ENCODE peak calls at places on chromosomes 4 and X, in nine cellular contexts. C, T, P, X, I, D, S, J and F are unnamed samples.

GRCh38 chrX:104113237-104113965 is 1.1 kb downstream of the ZCCHC18 start:
- DNase-seq in D (peak), S (peak), C (peak), J (peak), T (no peak), P (peak), I (peak), X (peak), F (no peak)

GRCh38 chr4:158858410-158859189 is 89.8 kb downstream of the FNIP2 start:
- DNase-seq in S (no peak), I (no peak), P (no peak), X (no peak), T (no peak), D (peak), C (peak), J (peak), F (no peak)

GRCh38 chrX:45164995-45165394 is 35.7 kb downstream of the DIPK2B start:
- DNase-seq in T (no peak), J (no peak), S (no peak), I (no peak), X (no peak), P (no peak), C (no peak), D (no peak), F (no peak)

GRCh38 chr4:146329042-146329716 is 114.8 kb downstream of the REELD1 start:
- DNase-seq in S (no peak), D (peak), X (no peak), I (no peak), C (peak), P (no peak), J (peak), T (no peak), F (peak)

GRCh38 chr4:73036123-73036522 is 33.4 kb downstream of the COX18 start:
- DNase-seq in T (no peak), D (no peak), I (no peak), C (no peak), S (no peak), J (no peak), P (no peak), X (no peak), F (no peak)

GRCh38 chr4:152014280-152014679 is 253.5 kb upstream of the GATB start:
- DNase-seq in D (no peak), X (no peak), J (no peak), P (no peak), T (no peak), S (no peak), I (no peak), C (no peak), F (no peak)

GRCh38 chr4:159273841-159274240 is 171.0 kb downstream of the RAPGEF2 start:
- DNase-seq in J (no peak), D (no peak), X (no peak), S (no peak), P (no peak), C (no peak), I (no peak), T (no peak), F (no peak)

GRCh38 chrX:44152867-44153266 is 179.7 kb upstream of the NDP start:
- DNase-seq in T (peak), C (peak), P (no peak), S (no peak), X (no peak), I (peak), J (peak), D (peak), F (no peak)

GRCh38 chr4:184514121-184514988 is 40.0 kb upstream of the IRF2 start:
- DNase-seq in I (peak), X (peak), S (peak), J (peak), P (peak), C (peak), T (no peak), D (peak), F (peak)

GRCh38 chr4:58760737-58761136 is 1650.6 kb upstream of the IGFBP7 start:
- DNase-seq in S (no peak), J (no peak), T (no peak), X (no peak), P (no peak), D (no peak), C (no peak), I (no peak), F (no peak)

GRCh38 chr4:20889901-20890300 is 189.6 kb downstream of the PACRGL start:
- DNase-seq in I (no peak), S (no peak), D (no peak), X (no peak), C (no peak), T (no peak), J (no peak), P (no peak), F (no peak)

GRCh38 chr4:124633285-124633941 is 79.1 kb downstream of the ANKRD50 start:
- DNase-seq in C (no peak), X (no peak), P (no peak), T (no peak), S (no peak), D (no peak), I (no peak), J (peak), F (no peak)

GRCh38 chr4:161828061-161828460 is 335.7 kb downstream of the FSTL5 start:
- DNase-seq in D (no peak), I (no peak), J (no peak), X (no peak), S (no peak), C (peak), P (no peak), T (no peak), F (no peak)

GRCh38 chrX:134622813-134623185 is 35.5 kb downstream of the PLAC1 start:
- DNase-seq in J (peak), X (no peak), I (no peak), C (peak), D (no peak), T (no peak), S (no peak), P (no peak), F (no peak)

GRCh38 chr4:125155251-125155650 is 159.5 kb upstream of the FAT4 start:
- DNase-seq in I (no peak), X (no peak), D (no peak), C (no peak), T (no peak), P (no peak), S (no peak), J (no peak), F (no peak)

GRCh38 chrX:107683124-107683895 is 55.0 kb downstream of the PRPS1 start:
- DNase-seq in P (no peak), J (peak), X (peak), I (no peak), S (no peak), T (no peak), D (peak), C (no peak), F (no peak)

GRCh38 chr4:68175562-68176155 is 46.0 kb upstream of the TMPRSS11F start:
- DNase-seq in P (no peak), T (peak), J (peak), X (no peak), I (peak), S (peak), C (peak), D (peak), F (peak)

GRCh38 chr4:107757860-107758476 is 37.9 kb upstream of the PAPSS1 start:
- DNase-seq in X (no peak), P (no peak), S (no peak), I (peak), J (peak), T (no peak), D (peak), C (peak), F (no peak)

GRCh38 chr4:5908836-5909235 is 15.9 kb upstream of the CRMP1 start:
- DNase-seq in P (no peak), T (no peak), D (no peak), S (no peak), I (no peak), C (no peak), J (no peak), X (no peak), F (no peak)

GRCh38 chr4:138891610-138892009 is 124.0 kb upstream of the NOCT start:
- DNase-seq in P (no peak), J (no peak), T (no peak), D (no peak), S (no peak), C (peak), I (no peak), X (no peak), F (no peak)

GRCh38 chrX:40647307-40648197 is at the start of gene CXorf38:
- DNase-seq in P (peak), D (peak), J (peak), C (peak), S (peak), T (peak), I (peak), X (peak), F (no peak)

GRCh38 chr4:66927937-66928336 is 617.4 kb downstream of the CENPC start:
- DNase-seq in T (no peak), S (no peak), I (no peak), D (no peak), J (no peak), X (no peak), P (no peak), C (peak), F (no peak)

GRCh38 chr4:72358483-72358882 is 210.5 kb downstream of the ADAMTS3 start:
- DNase-seq in S (no peak), C (no peak), T (no peak), D (no peak), J (no peak), P (no peak), X (no peak), I (no peak), F (no peak)

GRCh38 chrX:63784346-63784901 is 590 bp downstream of the ARHGEF9 start:
- DNase-seq in T (no peak), C (no peak), S (peak), I (no peak), P (peak), J (no peak), X (no peak), D (no peak), F (no peak)

GRCh38 chr4:154314248-154314647 is 177.4 kb downstream of the DCHS2 start:
- DNase-seq in X (no peak), J (peak), P (no peak), C (peak), T (no peak), I (no peak), S (no peak), D (peak), F (no peak)

GRCh38 chr4:98377626-98378025 is 116.4 kb downstream of the RAP1GDS1 start:
- DNase-seq in I (no peak), D (peak), S (no peak), C (peak), T (no peak), J (no peak), X (no peak), P (no peak), F (no peak)

GRCh38 chrX:125436855-125437254 is 117.2 kb downstream of the TEX13C start:
- DNase-seq in J (peak), D (no peak), X (no peak), I (peak), T (no peak), C (no peak), P (no peak), S (no peak), F (peak)

GRCh38 chr4:3701271-3702083 is 64.7 kb upstream of the ADRA2C start:
- DNase-seq in T (no peak), S (no peak), C (no peak), D (no peak), X (no peak), J (no peak), I (no peak), P (peak), F (no peak)

GRCh38 chr4:139969635-139970266 is 184.2 kb downstream of the MAML3 start:
- DNase-seq in D (no peak), C (no peak), P (no peak), S (no peak), X (no peak), I (no peak), T (no peak), J (no peak), F (no peak)

GRCh38 chrX:39600222-39600621 is 497.5 kb downstream of the BCOR start:
- DNase-seq in X (no peak), D (no peak), J (no peak), I (no peak), P (no peak), C (no peak), S (no peak), T (no peak), F (no peak)

GRCh38 chr4:7876096-7876993 is 63.3 kb downstream of the AFAP1 start:
- DNase-seq in P (no peak), D (peak), I (peak), S (no peak), T (no peak), C (peak), X (peak), J (no peak), F (no peak)
- TF ChIP-seq CTCF in P (no peak), D (peak), I (no peak), S (no peak), T (no peak), C (peak), X (peak), J (no peak), F (peak)

DNA sequence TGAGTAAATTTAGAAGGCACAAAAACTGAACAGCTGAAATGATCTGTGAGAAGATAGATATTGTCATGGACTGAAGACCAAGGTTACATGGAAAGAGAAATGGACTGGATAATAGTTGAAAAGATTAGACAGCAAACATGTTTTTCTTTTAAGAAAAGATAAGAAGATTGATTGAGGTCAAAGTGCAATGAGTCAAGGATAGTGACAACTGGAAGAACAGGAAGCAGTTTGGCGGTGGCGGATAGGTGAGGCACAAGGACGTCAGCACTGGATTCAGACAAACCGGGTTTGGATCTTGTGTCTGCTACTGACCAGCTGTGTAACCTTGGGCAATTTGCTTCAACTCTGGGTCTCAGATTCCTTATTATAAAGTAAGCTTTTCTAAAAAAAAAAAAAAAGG is 2.0 kb upstream of the HPGD start:
- DNase-seq in J (peak), T (no peak), S (no peak), C (no peak), X (no peak), P (no peak), I (no peak), D (no peak), F (no peak)
- H3K4me3 ChIP-seq in J (no peak), T (no peak), S (no peak), C (no peak), X (no peak), P (no peak), I (no peak), D (no peak), F (no peak)

GRCh38 chrX:7654316-7654715 is 188.7 kb upstream of the VCX start:
- DNase-seq in P (no peak), C (no peak), D (no peak), X (no peak), I (no peak), J (no peak), T (no peak), S (no peak), F (no peak)
- TF ChIP-seq CTCF in P (no peak), C (no peak), D (no peak), X (no peak), I (no peak), J (no peak), T (no peak), S (no peak), F (no peak)

DNA sequence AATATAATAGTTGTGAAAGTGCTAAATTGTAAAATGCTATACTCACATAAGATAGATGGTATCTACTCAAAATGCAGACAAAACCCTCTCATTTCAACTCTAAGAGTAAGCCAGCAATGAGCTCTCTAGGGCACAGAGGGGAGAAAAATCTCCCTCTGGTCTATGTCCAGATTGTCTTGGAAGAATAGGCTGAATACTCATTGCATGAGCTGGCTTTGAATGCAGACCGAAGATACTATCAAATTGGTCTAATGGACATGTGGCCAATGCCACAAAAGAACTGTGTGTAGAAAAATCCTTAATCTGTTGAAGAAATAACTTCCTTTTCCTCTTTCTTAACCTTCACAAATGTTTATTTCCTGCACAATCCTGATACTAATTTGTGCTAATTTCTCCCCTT is 3.5 kb downstream of the ZXDA start:
- DNase-seq in I (no peak), T (no peak), D (peak), P (no peak), X (no peak), S (no peak), C (peak), J (no peak), F (no peak)
- H3K4me3 ChIP-seq in I (peak), T (no peak), D (no peak), P (no peak), X (no peak), S (peak), C (peak), J (no peak), F (peak)

GRCh38 chr4:47120783-47121182 is 89.4 kb downstream of the GABRB1 start:
- DNase-seq in D (no peak), C (no peak), X (no peak), P (peak), J (no peak), I (no peak), T (no peak), S (peak), F (no peak)

GRCh38 chr4:47118192-47118879 is 87.0 kb downstream of the GABRB1 start:
- DNase-seq in J (no peak), C (no peak), D (no peak), P (no peak), S (no peak), I (no peak), X (no peak), T (no peak), F (no peak)

DNA sequence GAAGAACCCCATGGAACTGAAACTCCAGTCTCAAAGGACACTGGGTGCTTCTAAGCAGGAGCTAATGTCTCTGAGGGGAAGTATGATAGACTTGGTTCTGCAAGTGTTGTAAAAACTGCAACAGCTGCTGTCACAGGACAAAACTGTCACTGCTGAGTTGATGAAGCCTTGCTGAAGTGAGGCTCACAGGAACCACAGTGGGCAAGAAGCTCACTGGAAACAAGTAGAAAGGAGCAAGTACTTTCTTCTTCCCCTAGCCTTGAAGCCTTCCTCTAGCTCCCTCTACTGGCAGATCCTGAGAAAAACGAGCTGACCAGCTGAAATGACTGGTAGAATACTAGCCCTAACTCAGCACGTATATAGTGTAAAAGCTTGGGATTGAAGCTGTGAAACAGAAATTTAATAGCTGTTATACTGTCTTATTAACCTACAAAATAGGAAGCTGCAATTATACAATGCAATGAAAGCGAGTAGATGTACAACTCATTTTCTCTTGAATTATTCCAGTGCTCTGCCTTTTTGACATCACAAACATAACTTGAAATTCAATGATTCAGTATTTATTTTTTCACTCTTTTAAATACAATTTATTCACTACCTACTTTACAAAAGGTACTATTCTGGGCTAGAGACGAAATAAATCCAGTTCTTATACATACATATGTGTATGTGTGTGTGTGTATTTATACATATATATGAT is 91.4 kb downstream of the GABRB1 start:
- DNase-seq in D (peak), X (peak), J (peak), P (no peak), S (peak), I (peak), T (peak), C (peak), F (peak)
- TF ChIP-seq CTCF in D (peak), X (no peak), J (peak), P (peak), S (peak), I (peak), T (peak), C (peak), F (peak)

DNA sequence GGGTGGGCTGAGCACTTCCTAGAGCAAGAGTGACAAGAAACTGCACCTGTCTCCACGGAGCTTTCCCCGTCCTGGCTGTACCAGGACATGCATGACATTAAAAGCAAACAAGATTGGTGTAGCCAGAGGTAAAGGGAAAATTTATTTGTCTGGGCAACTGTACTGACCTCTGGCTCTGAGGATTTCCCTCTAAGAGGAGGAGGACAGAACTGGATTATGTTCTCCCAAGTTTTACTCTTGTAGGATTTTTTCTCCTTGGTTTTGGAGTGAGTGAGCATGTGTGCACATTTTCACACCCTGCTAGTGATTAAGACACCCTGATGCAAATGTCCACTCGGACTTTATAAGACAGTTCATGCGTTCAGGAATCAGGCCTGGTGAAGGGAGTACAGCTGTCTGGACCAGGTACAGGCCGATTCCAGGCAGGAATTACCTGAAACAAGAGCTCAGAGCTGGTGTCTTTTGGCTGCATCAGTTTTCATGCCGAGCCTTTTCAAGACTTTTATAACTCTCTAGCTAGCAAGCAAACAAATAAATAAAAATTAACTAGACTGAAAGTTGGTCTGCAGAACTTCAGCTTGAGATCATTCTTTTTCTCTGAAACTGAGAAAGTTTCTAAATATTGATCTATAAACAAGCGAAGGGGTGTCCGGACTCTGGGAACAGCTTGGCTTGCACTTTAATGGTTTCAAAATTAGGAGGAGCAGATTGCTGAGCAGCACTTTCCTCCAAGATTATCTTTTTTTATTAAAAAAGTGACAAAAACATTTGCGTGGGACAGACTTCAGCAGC is 51.3 kb upstream of the SPRY1 start:
- DNase-seq in P (no peak), X (no peak), I (no peak), D (no peak), S (no peak), C (no peak), T (no peak), J (no peak), F (no peak)
- H3K4me3 ChIP-seq in P (no peak), X (no peak), I (no peak), D (no peak), S (no peak), C (no peak), T (no peak), J (no peak), F (no peak)

DNA sequence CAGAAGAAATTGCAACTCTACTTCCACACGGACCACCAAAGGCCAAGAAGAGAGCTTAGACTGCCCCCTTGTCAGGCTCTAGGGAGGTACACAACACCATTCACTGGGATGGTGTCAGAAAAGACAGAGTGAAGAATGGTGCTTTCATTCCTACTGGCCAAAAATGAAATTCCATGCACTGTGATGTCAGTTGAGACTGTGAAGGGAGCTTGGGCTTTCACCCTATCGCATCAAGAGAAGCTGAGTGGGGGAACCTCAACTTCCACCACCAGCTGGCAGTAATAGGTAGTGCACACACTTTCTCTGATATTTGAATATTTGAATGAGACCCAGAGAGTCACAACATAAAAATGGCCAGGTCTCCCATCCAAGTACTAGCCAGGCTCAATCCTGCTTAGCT is 65.9 kb downstream of the ZNF711 start:
- DNase-seq in D (no peak), P (no peak), X (no peak), S (no peak), C (no peak), J (no peak), I (peak), T (no peak), F (no peak)
- TF ChIP-seq CTCF in D (no peak), P (no peak), X (no peak), S (no peak), C (no peak), J (no peak), I (no peak), T (peak), F (peak)